ENCODE peak calls at places on chromosomes 1 and 21, in six cellular contexts. F is fibroblast of lung, U is IMR-90, X is neural progenitor cell, I is astrocyte, M is HCT116. A is an unnamed sample.

GRCh38 chr1:205030916-205031315 is 12.1 kb upstream of the CNTN2 start:
- DNase-seq in I (no peak), U (no peak), F (no peak), X (peak; percentile 76), M (no peak), A (no peak)

GRCh38 chr1:38589036-38589435 is 270.5 kb downstream of the RRAGC start:
- DNase-seq in U (no peak), X (no peak), I (peak; percentile 21), F (peak; percentile 47), M (no peak), A (no peak)

GRCh38 chr1:55286851-55287602 is 71.9 kb upstream of the USP24 start:
- DNase-seq in M (no peak), F (peak; percentile 55), U (peak; percentile 35), X (no peak), I (peak; percentile 51), A (no peak)

GRCh38 chr1:160030657-160031367 is 978 bp downstream of the PIGM start:
- DNase-seq in M (no peak), X (peak; percentile 59), U (no peak), I (no peak), F (peak; percentile 2), A (no peak)

GRCh38 chr1:85027242-85027983 is 20.9 kb downstream of the MCOLN3 start:
- DNase-seq in M (no peak), X (peak; percentile 26), F (peak; percentile 10), I (no peak), U (peak; percentile 2), A (no peak)

GRCh38 chr1:203306970-203307541 is 1.7 kb downstream of the BTG2 start:
- DNase-seq in M (no peak), U (no peak), I (peak; percentile 23), X (peak; percentile 26), F (peak; percentile 45), A (no peak)

GRCh38 chr1:229258851-229259110 is 12.1 kb upstream of the RAB4A start:
- DNase-seq in M (no peak), F (no peak), U (no peak), I (no peak), X (no peak), A (no peak)

GRCh38 chr1:184910596-184910995 is 63.7 kb downstream of the NIBAN1 start:
- DNase-seq in M (no peak), F (peak; percentile 22), I (no peak), U (peak; percentile 28), X (peak; percentile 62), A (no peak)

GRCh38 chr1:75614455-75615379 is 3.8 kb upstream of the SLC44A5 start:
- DNase-seq in I (peak; percentile 34), M (peak; percentile 19), F (peak; percentile 58), X (peak; percentile 90), U (peak; percentile 4), A (no peak)

GRCh38 chr1:233664254-233664653 is 50.3 kb downstream of the KCNK1 start:
- DNase-seq in F (no peak), U (no peak), X (no peak), I (peak; percentile 16), M (no peak), A (no peak)

GRCh38 chr1:153611024-153611352 is 1.9 kb downstream of the S100A16 start:
- DNase-seq in I (peak; percentile 52), M (no peak), F (peak; percentile 72), X (no peak), U (no peak), A (peak; percentile 46)

GRCh38 chr1:1972976-1973715 is 30.4 kb downstream of the CFAP74 start:
- DNase-seq in M (no peak), U (no peak), I (no peak), X (peak; percentile 37), F (no peak), A (no peak)

DNA sequence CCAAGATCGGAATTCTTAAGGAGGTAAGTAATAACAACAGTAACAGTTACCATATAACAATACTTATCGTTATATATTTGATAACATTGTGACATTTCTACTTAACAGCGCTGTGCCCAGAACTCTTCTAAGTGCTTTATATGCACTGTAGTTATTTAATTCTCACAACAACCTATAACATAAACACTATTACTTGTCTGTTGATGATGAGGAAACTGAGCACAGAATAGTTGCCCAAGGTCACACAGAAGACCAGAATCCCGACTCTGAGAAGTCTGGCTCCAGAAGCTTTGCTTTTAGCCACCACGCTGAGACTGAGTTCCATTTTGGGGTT is 2.4 kb upstream of the ANXA9 start:
- DNase-seq in U (no peak), I (no peak), F (no peak), M (no peak), X (no peak), A (no peak)
- H2AFZ ChIP-seq in U (no peak overlapping the region), I (no peak overlapping the region), F (no peak overlapping the region), M (peak overlapping the region; percentile 44), X (no peak overlapping the region), A (no peak overlapping the region)

DNA sequence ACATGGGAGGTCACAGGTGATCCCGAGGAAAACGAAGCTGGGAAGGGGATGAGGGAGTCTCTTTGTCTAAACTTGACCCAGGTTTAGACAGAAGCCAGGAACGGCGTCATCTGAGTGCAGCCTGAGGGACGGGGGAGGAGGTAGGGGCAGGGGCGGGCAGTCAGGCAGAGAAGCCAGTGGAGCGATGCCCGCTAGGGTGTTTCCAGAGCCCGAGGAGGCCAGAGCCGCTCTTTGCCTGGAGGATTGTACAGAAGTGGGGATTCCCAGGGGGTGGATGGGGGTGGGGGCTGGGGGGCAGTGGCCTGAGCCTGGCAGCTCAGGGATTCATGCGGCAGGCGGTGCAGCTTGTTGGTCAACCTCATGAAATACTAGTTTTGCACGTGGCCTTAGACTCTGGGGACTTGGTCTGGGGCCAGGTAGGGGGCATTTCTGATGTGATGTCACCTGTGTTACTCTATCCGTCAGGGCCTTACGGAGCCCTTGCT is 58.4 kb downstream of the VPS26C start:
- DNase-seq in X (no peak), U (no peak), F (no peak), I (no peak), M (no peak), A (no peak)
- H3K4me3 ChIP-seq in X (no peak overlapping the region), U (no peak overlapping the region), F (no peak overlapping the region), I (no peak overlapping the region), M (no peak overlapping the region), A (no peak overlapping the region)

DNA sequence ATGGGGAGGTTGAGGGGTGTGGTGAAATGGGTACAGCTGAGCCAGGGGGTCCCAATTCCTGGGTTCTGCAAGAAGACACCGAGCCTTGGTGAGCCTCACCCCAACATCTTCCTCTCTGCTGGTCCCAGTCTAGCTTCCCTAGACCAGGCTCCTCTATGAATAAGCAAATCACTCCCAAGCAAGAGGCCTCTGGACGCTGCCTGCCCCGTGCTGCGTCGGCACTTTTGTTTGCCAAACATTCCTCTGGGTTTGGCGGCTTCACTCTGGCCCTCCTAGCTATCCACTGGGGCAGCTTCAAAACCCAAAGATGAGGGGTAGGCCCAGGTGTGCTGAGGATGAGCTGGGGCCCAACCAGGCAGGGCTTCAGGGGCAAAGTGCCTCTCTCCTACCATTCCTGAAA is 137.1 kb upstream of the CD34 start:
- DNase-seq in U (no peak), M (no peak), X (no peak), F (peak; percentile 40), I (peak; percentile 26), A (no peak)
- H2AFZ ChIP-seq in U (peak overlapping the region; percentile 84), M (no peak overlapping the region), X (no peak overlapping the region), F (peak overlapping the region; percentile 26), I (no peak overlapping the region), A (no peak overlapping the region)

DNA sequence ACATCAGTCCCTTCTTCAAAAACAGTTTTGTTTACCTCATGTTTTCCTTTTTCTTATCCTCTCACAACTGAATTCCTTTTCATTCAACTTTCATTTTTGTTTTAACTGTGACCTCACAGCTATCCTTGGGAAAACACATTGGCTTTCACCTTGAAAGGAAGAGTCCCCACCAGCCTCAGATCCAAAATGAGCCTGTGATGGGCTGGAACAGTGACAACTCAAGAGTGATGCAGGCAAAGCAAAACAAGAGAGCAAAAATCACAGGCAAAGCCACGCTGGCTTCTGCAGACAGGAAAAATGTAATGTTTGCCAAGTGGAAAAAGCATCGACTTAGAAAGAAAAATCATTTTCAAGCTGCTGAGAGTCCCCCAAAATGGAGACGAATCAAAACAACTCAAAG is 51.0 kb downstream of the ALG14 start:
- DNase-seq in U (peak; percentile 38), F (peak; percentile 66), I (peak; percentile 57), X (no peak), M (no peak), A (no peak)
- H3K4me3 ChIP-seq in U (peak overlapping the region; percentile 28), F (peak overlapping the region; percentile 26), I (peak overlapping the region; percentile 18), X (no peak overlapping the region), M (no peak overlapping the region), A (no peak overlapping the region)

DNA sequence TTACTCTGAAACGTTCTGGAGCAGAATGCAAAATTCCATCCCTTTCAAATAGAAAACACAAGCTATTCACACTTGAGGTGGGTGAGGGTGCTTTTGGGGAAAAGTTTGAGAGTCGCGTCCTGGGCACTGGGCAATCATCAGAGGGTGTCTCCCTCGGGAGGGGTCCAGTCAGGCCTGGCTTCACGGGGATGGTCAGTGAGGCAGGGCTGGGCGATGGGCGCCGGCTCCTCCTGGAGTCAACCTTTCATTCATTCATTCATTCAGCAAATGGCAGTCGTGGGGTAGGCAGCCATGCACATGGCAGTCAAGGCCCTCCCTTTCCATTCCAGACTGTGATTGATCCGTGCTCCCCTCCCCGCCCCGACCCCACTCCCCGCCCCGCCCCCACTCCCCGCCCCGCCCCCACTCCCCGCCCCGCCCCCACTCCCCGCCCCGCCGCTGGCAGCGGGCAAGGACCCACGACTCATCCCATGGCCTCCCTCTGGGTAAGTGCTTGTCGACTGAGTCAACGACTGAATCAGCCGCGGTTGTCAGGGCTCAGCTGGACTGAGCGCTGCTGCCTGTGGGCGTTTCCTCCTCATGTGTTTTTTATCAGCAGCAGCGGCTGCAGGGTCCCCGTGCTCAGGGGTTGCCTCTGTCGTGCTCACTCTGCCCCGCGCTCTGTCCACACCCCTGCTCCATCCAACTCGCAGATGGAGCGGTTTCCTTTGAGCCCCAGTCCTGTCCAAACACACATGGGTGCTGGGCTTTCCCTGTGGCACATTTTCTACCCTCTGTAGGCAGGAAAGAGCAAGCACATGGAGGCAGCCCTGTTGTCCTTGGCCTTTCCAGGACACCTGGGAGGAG is 12.5 kb upstream of the SPSB1 start:
- DNase-seq in U (peak; percentile 93), X (no peak), I (peak; percentile 91), M (peak; percentile 67), F (peak; percentile 95), A (peak; percentile 55)
- H2AFZ ChIP-seq in U (peak overlapping the region; percentile 93), X (no peak overlapping the region), I (peak overlapping the region; percentile 64), M (peak overlapping the region; percentile 74), F (peak overlapping the region; percentile 58), A (no peak overlapping the region)

DNA sequence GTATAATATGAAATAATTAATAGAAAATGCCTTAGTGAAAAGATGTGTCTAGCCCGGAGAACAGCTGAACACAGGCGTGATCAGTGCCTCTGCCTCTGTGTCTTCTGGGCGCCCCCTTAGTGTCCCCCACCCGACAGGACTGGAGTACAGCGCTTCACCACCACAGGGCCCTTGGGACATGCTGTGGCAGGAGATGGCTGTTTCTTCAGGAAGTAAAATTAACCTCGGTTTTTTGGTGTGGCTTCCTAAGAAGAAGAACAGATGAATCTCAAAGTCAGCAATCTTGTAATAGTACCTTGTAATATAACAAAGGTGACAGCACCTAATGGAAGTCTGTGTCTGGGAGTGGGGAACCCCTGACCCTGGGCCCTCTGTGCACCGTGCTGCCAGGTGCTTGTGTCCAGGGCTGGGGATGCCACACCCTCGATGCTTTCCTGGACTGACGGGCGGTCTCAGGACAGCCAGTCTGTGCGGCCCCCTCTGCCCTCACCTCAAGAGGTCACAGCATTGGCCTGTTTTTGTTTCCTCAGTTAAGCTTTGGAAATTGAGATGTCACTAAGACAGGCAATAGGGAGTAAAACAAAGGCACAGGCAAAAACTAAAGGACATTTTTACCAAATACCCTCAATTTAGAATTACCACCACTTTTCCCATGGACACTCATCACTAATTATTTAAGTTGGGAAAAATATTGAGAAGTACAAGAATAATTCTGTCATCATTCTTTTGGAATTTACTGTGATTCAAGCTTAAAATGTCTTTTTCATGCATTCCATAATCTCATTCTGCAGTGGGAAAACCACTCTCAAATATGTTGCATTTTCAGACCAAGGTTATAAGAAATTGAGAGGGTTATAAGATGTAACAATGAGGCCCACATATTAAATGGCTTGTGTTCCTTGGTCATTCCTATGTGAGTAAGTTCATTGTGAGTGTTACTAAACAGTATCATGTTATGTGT is 79.3 kb downstream of the ADARB1 start:
- DNase-seq in I (peak; percentile 76), U (peak; percentile 70), X (no peak), M (no peak), F (peak; percentile 80), A (no peak)
- H3K4me3 ChIP-seq in I (peak overlapping the region; percentile 20), U (no peak overlapping the region), X (no peak overlapping the region), M (no peak overlapping the region), F (no peak overlapping the region), A (no peak overlapping the region)

GRCh38 chr1:32891241-32891570 is 4.9 kb downstream of the HPCA start:
- DNase-seq in I (peak; percentile 18), U (no peak), X (no peak), M (no peak), F (peak; percentile 20), A (no peak)
- H2AFZ ChIP-seq in I (no peak overlapping the region), U (no peak overlapping the region), X (no peak overlapping the region), M (no peak overlapping the region), F (no peak overlapping the region), A (no peak overlapping the region)